ENCODE peak calls at places on chromosomes 3 and 15, in four cellular contexts. J is fibroblast of pulmonary artery; N is heart left ventricle; G is activated CD8-positive, alpha-beta T cell treated with anti-CD3 and anti-CD28 coated beads for 36 hours. T is an unnamed sample.

GRCh38 chr3:165040186-165040585 is 38.1 kb downstream of the SI start:
- DNase-seq in G (no peak), J (no peak), N (no peak), T (no peak)

GRCh38 chr15:66294157-66294931 is 976 bp downstream of the DIS3L start:
- DNase-seq in G (peak; percentile 63), N (no peak), J (peak; percentile 71), T (peak; percentile 59)

GRCh38 chr15:77670558-77671148 is 37.9 kb upstream of the LINGO1 start:
- DNase-seq in G (no peak), N (no peak), J (no peak), T (no peak)

GRCh38 chr15:48781481-48782081 is 29.3 kb downstream of the CEP152 start:
- DNase-seq in N (no peak), J (no peak), G (no peak), T (no peak)

GRCh38 chr3:31793040-31793439 is 188.0 kb downstream of the OSBPL10 start:
- DNase-seq in G (no peak), J (no peak), N (peak; percentile 42), T (no peak)

GRCh38 chr3:129016366-129016724 is 15.2 kb downstream of the EFCC1 start:
- DNase-seq in J (no peak), N (no peak), G (peak; percentile 82), T (peak; percentile 29)

GRCh38 chr3:187929115-187929828 is 184.0 kb upstream of the BCL6 start:
- DNase-seq in N (no peak), J (no peak), G (peak; percentile 57), T (no peak)

GRCh38 chr3:11459147-11459837 is 184.4 kb downstream of the VGLL4 start:
- DNase-seq in G (no peak), N (no peak), J (peak; percentile 45), T (peak; percentile 36)

GRCh38 chr15:84917452-84917851 is 33.0 kb downstream of the SLC28A1 start:
- DNase-seq in N (no peak), G (no peak), J (no peak), T (no peak)

GRCh38 chr15:57422113-57422754 is 45.9 kb downstream of the CGNL1 start:
- DNase-seq in J (peak; percentile 54), G (no peak), N (no peak), T (no peak)

GRCh38 chr15:69468241-69469121 is 15.9 kb downstream of the RPLP1 start:
- DNase-seq in J (peak; percentile 33), N (no peak), G (peak; percentile 95), T (peak; percentile 98)

GRCh38 chr15:62474771-62475124 is 309.7 kb upstream of the C2CD4B start:
- DNase-seq in G (no peak), J (no peak), N (no peak), T (no peak)

GRCh38 chr3:212432-212831 is 15.9 kb downstream of the CHL1 start:
- DNase-seq in G (no peak), J (no peak), N (no peak), T (no peak)

GRCh38 chr3:184832044-184832443 is 20.1 kb downstream of the VPS8 start:
- DNase-seq in N (no peak), G (no peak), J (no peak), T (no peak)

GRCh38 chr3:189572249-189572648 is 58.9 kb upstream of the TP63 start:
- DNase-seq in N (no peak), J (peak; percentile 43), G (no peak), T (peak; percentile 99)

GRCh38 chr15:90315276-90315982 is 36.7 kb upstream of the ZNF774 start:
- DNase-seq in J (peak; percentile 96), G (no peak), N (peak; percentile 85), T (peak; percentile 75)

GRCh38 chr3:94543161-94543560 is 480.3 kb downstream of the NSUN3 start:
- DNase-seq in N (no peak), J (no peak), G (no peak), T (no peak)

GRCh38 chr3:100693225-100693624 is 16.1 kb upstream of the TFG start:
- DNase-seq in G (no peak), J (no peak), N (no peak), T (no peak)

GRCh38 chr15:71237456-71238188 is 122.4 kb downstream of the THSD4 start:
- DNase-seq in J (peak; percentile 97), N (peak; percentile 91), G (no peak), T (peak; percentile 99)

GRCh38 chr15:77024273-77025065 is 29.5 kb downstream of the PSTPIP1 start:
- DNase-seq in G (peak; percentile 81), J (peak; percentile 53), N (peak; percentile 72), T (peak; percentile 10)

GRCh38 chr15:99909914-99910313 is 176.7 kb upstream of the LYSMD4 start:
- DNase-seq in N (peak; percentile 43), J (no peak), G (no peak), T (peak; percentile 5)

GRCh38 chr3:167653750-167654149 is at the start of gene WDR49:
- DNase-seq in J (peak; percentile 28), N (no peak), G (no peak), T (no peak)

GRCh38 chr3:117790256-117790987 is 1080.8 kb downstream of the TUSC7 start:
- DNase-seq in J (no peak), G (no peak), N (no peak), T (no peak)

GRCh38 chr15:57611938-57612337 is 20.2 kb downstream of the MYZAP start:
- DNase-seq in N (peak; percentile 67), G (no peak), J (peak; percentile 48), T (peak; percentile 93)

GRCh38 chr3:33746412-33747116 is 28.5 kb upstream of the CLASP2 start:
- DNase-seq in J (no peak), N (no peak), G (no peak), T (no peak)

GRCh38 chr3:101381809-101382208 is 61.4 kb upstream of the IMPG2 start:
- DNase-seq in G (no peak), N (no peak), J (peak; percentile 58), T (peak; percentile 40)

GRCh38 chr3:27714101-27714526 is 8.0 kb downstream of the EOMES start:
- DNase-seq in G (no peak), J (no peak), N (no peak), T (no peak)

GRCh38 chr3:100602506-100603444 is 6.6 kb upstream of the ADGRG7 start:
- DNase-seq in N (no peak), G (no peak), J (peak; percentile 15), T (peak; percentile 91)

GRCh38 chr15:51884517-51885236 is 55.2 kb downstream of the TMOD3 start:
- DNase-seq in N (no peak), G (no peak), J (peak; percentile 29), T (peak; percentile 35)

GRCh38 chr3:30347679-30348216 is 258.7 kb upstream of the TGFBR2 start:
- DNase-seq in G (peak; percentile 77), J (peak; percentile 84), N (no peak), T (peak; percentile 97)

GRCh38 chr15:37015476-37015875 is 84.9 kb downstream of the MEIS2 start:
- DNase-seq in N (no peak), G (no peak), J (peak; percentile 32), T (no peak)

GRCh38 chr15:71010439-71010838 is 104.8 kb upstream of the THSD4 start:
- DNase-seq in G (no peak), J (no peak), N (no peak), T (no peak)

GRCh38 chr3:156483426-156483825 is 71.5 kb downstream of the SSR3 start:
- DNase-seq in N (no peak), J (peak; percentile 71), G (peak; percentile 10), T (peak; percentile 85)

GRCh38 chr15:66084704-66085103 is 168.8 kb downstream of the MEGF11 start:
- DNase-seq in J (no peak), N (no peak), G (no peak), T (no peak)

GRCh38 chr3:197682713-197683112 is 54.0 kb downstream of the RUBCN start:
- DNase-seq in J (no peak), N (no peak), G (no peak), T (no peak)
- TF ChIP-seq CTCF in J (no peak), N (no peak), G (no peak), T (no peak)

GRCh38 chr3:61935819-61936218 is 374.4 kb downstream of the PTPRG start:
- DNase-seq in J (no peak), N (no peak), G (no peak), T (no peak)

GRCh38 chr3:61938878-61939549 is 377.6 kb downstream of the PTPRG start:
- DNase-seq in G (no peak), N (no peak), J (no peak), T (no peak)

GRCh38 chr3:61932499-61932898 is 371.1 kb downstream of the PTPRG start:
- DNase-seq in G (no peak), N (no peak), J (no peak), T (no peak)

GRCh38 chr3:61940241-61940640 is 378.9 kb downstream of the PTPRG start:
- DNase-seq in N (no peak), G (no peak), J (no peak), T (no peak)

DNA sequence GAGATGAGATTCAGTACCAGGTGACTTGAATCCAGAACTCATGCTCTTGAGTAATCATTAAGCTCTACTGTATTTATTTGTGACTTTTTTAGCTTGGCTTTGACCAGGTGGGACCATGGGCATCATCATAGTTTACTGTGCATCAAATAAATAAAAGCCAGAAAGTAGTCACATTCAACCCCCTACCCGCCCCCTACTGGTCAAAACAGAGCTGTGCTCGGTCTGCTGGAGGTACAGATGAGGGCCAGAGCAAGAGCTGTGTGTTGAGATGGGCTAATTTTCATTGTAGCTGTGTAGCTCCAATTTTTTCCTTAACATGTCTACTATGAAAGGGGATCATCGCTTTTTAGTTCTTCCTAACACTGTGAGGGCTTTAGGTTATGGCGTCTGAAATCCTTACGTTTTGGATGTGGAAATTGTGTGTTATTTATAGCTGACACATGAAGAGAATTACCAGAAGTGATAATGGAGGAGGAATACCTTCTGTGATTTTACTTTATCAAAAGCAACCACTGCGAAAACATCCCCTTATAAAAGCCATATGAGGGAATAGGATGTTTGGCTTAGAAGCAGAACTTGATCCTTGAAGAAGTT is 375.1 kb downstream of the PTPRG start:
- DNase-seq in G (peak; percentile 56), J (peak; percentile 42), N (peak; percentile 33), T (no peak)
- TF ChIP-seq CTCF in G (peak; percentile 68), J (peak; percentile 77), N (peak; percentile 39), T (peak; percentile 72)

GRCh38 chr3:62589078-62589477 is 215.7 kb upstream of the FEZF2 start:
- DNase-seq in J (no peak), G (no peak), N (peak; percentile 36), T (no peak)
- TF ChIP-seq CTCF in J (peak; percentile 2), G (no peak), N (no peak), T (no peak)

GRCh38 chr3:127848131-127849129 is 26.1 kb upstream of the MGLL start:
- DNase-seq in N (no peak), J (peak; percentile 21), G (no peak), T (peak; percentile 30)
- TF ChIP-seq CTCF in N (no peak), J (peak; percentile 10), G (no peak), T (peak; percentile 2)

GRCh38 chr3:123781138-123781537 is 103.0 kb downstream of the MYLK start:
- DNase-seq in N (no peak), J (no peak), G (no peak), T (no peak)
- TF ChIP-seq CTCF in N (no peak), J (no peak), G (no peak), T (no peak)

GRCh38 chr15:80695911-80696651 is 971 bp downstream of the ABHD17C start:
- DNase-seq in J (no peak), N (peak; percentile 41), G (peak; percentile 28), T (peak; percentile 51)
- TF ChIP-seq CTCF in J (peak; percentile 36), N (no peak), G (peak; percentile 46), T (peak; percentile 85)

GRCh38 chr3:174440741-174441587 is 418.2 kb upstream of the NAALADL2 start:
- DNase-seq in J (peak; percentile 94), G (peak; percentile 71), N (peak; percentile 90), T (peak; percentile 79)
- TF ChIP-seq CTCF in J (no peak), G (no peak), N (no peak), T (no peak)

T was measured in bronchial epithelial cell.